ENCODE peak calls at places on chromosomes 2 and 18, in ten cellular contexts. S, V, L, E, C, F, P, R, U and Q are unnamed samples.

GRCh38 chr2:113768770-113769169 is 12.3 kb upstream of the SLC35F5 start:
- DNase-seq in C (no peak), S (no peak), V (no peak), P (no peak), U (no peak), E (no peak), F (peak), R (no peak), L (no peak), Q (peak)

GRCh38 chr18:80247403-80247916 is at the start of gene PARD6G:
- DNase-seq in U (no peak), V (peak), L (peak), R (peak), E (peak), S (no peak), F (peak), P (peak), C (peak), Q (peak)

GRCh38 chr2:74915743-74916142 is 42.7 kb upstream of the POLE4 start:
- DNase-seq in C (no peak), V (no peak), F (peak), P (no peak), R (no peak), L (no peak), U (no peak), E (no peak), S (no peak), Q (peak)

GRCh38 chr2:159084395-159085370 is 116.2 kb downstream of the TANC1 start:
- DNase-seq in L (no peak), E (no peak), F (peak), P (no peak), C (no peak), U (no peak), V (no peak), R (no peak), S (no peak), Q (peak)

GRCh38 chr2:136116813-136117390 is 1.0 kb downstream of the CXCR4 start:
- DNase-seq in C (peak), V (no peak), P (peak), E (peak), U (no peak), F (no peak), S (no peak), R (peak), L (no peak), Q (no peak)

GRCh38 chr2:11203480-11203879 is 48.2 kb downstream of the SLC66A3 start:
- DNase-seq in V (no peak), E (no peak), R (no peak), S (peak), L (peak), P (no peak), U (peak), C (no peak), F (peak), Q (peak)

GRCh38 chr18:46268662-46269061 is 164.5 kb downstream of the HAUS1 start:
- DNase-seq in R (no peak), S (no peak), V (no peak), L (no peak), F (no peak), P (no peak), E (no peak), U (no peak), C (no peak), Q (no peak)

GRCh38 chr2:16972276-16972675 is 306.6 kb upstream of the CYRIA start:
- DNase-seq in C (no peak), L (no peak), V (no peak), U (no peak), F (peak), S (peak), E (no peak), R (no peak), P (no peak), Q (no peak)

GRCh38 chr2:149100739-149101699 is 62.5 kb downstream of the LYPD6B start:
- DNase-seq in S (no peak), P (no peak), V (no peak), R (no peak), E (no peak), U (no peak), F (no peak), L (no peak), C (no peak), Q (peak)

GRCh38 chr2:149715894-149716293 is 128.3 kb upstream of the MMADHC start:
- DNase-seq in S (no peak), R (no peak), V (no peak), P (no peak), U (no peak), C (no peak), L (no peak), F (no peak), E (no peak), Q (no peak)

GRCh38 chr2:95728878-95729511 is 137.2 kb downstream of the TRIM43 start:
- DNase-seq in S (peak), V (peak), F (peak), P (peak), R (no peak), L (peak), C (no peak), E (peak), U (peak), Q (peak)

GRCh38 chr18:55095579-55095978 is 136.3 kb upstream of the CCDC68 start:
- DNase-seq in U (no peak), L (no peak), R (no peak), S (no peak), F (no peak), C (no peak), P (no peak), V (no peak), E (no peak), Q (no peak)

GRCh38 chr2:54492335-54492734 is 36.2 kb downstream of the SPTBN1 start:
- DNase-seq in L (no peak), C (no peak), U (no peak), S (no peak), V (no peak), F (no peak), P (no peak), R (no peak), E (no peak), Q (no peak)

GRCh38 chr2:231764752-231765151 is 16.3 kb downstream of the PDE6D start:
- DNase-seq in C (no peak), R (no peak), S (no peak), F (peak), V (no peak), E (no peak), L (no peak), P (no peak), U (no peak), Q (no peak)

GRCh38 chr2:178530625-178531142 is 50.4 kb downstream of the PLEKHA3 start:
- DNase-seq in R (no peak), U (no peak), P (no peak), S (peak), L (no peak), V (no peak), E (no peak), F (no peak), C (no peak), Q (no peak)

GRCh38 chr18:44564922-44565321 is 115.8 kb upstream of the SETBP1 start:
- DNase-seq in P (peak), E (no peak), C (no peak), S (peak), U (peak), F (peak), R (no peak), V (no peak), L (no peak), Q (peak)

GRCh38 chr2:143451622-143452021 is 322.4 kb downstream of the ARHGAP15 start:
- DNase-seq in V (no peak), S (peak), U (peak), P (no peak), F (peak), E (no peak), L (no peak), R (no peak), C (no peak), Q (peak)

GRCh38 chr2:197433770-197434438 is 924 bp downstream of the SF3B1 start:
- DNase-seq in R (no peak), U (no peak), L (no peak), F (peak), C (no peak), V (no peak), S (peak), P (no peak), E (no peak), Q (peak)

GRCh38 chr2:96913398-96914202 is 43.7 kb upstream of the SEMA4C start:
- DNase-seq in R (no peak), V (no peak), E (no peak), C (peak), P (no peak), U (no peak), L (no peak), S (no peak), F (no peak), Q (no peak)

GRCh38 chr2:89767581-89768435 is 1076.3 kb downstream of the RPIA start:
- DNase-seq in C (peak), P (peak), L (no peak), E (peak), F (no peak), U (no peak), V (no peak), S (no peak), R (peak), Q (no peak)

GRCh38 chr2:52881606-52882005 is 886.0 kb upstream of the CHAC2 start:
- DNase-seq in V (no peak), C (no peak), U (no peak), R (no peak), L (peak), F (peak), P (no peak), S (peak), E (no peak), Q (no peak)

GRCh38 chr18:1779587-1779986 is 791.7 kb downstream of the METTL4 start:
- DNase-seq in E (no peak), P (no peak), L (no peak), S (no peak), V (no peak), C (no peak), U (no peak), F (no peak), R (no peak), Q (no peak)

GRCh38 chr18:75376004-75376403 is 51.5 kb downstream of the SMIM21 start:
- DNase-seq in F (no peak), L (no peak), C (no peak), R (no peak), P (no peak), S (peak), V (no peak), U (no peak), E (no peak), Q (no peak)

GRCh38 chr2:120955427-120955826 is 219.8 kb downstream of the GLI2 start:
- DNase-seq in P (no peak), F (peak), C (no peak), S (no peak), U (no peak), R (no peak), L (no peak), V (no peak), E (no peak), Q (no peak)

DNA sequence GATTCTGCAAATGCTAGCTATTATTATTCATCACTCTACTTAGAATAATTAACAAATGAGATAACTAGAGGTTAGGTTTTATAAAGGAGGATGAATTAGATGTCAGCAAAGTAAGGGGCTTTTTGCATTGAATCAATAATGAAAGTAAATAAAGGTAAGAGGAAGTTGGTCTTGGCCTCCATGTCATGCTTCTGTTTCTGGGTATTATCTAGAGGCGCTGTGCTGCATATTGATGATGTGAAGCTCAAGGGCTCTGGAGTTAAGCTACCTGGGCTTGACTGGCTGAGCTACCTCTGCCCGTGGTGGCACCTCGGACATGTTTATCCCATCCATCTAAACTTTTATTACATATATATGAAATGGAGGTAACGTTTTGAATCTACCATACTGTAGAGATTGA is 350.9 kb downstream of the PARD3B start:
- DNase-seq in U (no peak), S (no peak), F (no peak), R (no peak), L (no peak), V (no peak), C (no peak), E (no peak), P (no peak), Q (no peak)
- H3K4me3 ChIP-seq in U (no peak), S (no peak), F (no peak), R (no peak), L (no peak), V (no peak), C (no peak), E (no peak), P (no peak), Q (no peak)

GRCh38 chr2:217853301-217853881 is 149.4 kb downstream of the TNS1 start:
- DNase-seq in L (no peak), E (no peak), F (peak), P (no peak), V (no peak), U (peak), R (no peak), S (peak), C (no peak), Q (peak)

GRCh38 chr2:217856159-217856558 is 146.6 kb downstream of the TNS1 start:
- DNase-seq in P (no peak), C (no peak), R (no peak), U (no peak), S (no peak), V (no peak), L (no peak), F (no peak), E (no peak), Q (no peak)

GRCh38 chr2:217853961-217854360 is 148.8 kb downstream of the TNS1 start:
- DNase-seq in F (no peak), S (no peak), P (no peak), R (no peak), C (no peak), E (no peak), L (no peak), U (no peak), V (no peak), Q (no peak)

GRCh38 chr2:217852812-217853211 is 150.0 kb downstream of the TNS1 start:
- DNase-seq in P (no peak), R (no peak), S (no peak), E (no peak), C (no peak), V (no peak), F (no peak), U (no peak), L (no peak), Q (no peak)

DNA sequence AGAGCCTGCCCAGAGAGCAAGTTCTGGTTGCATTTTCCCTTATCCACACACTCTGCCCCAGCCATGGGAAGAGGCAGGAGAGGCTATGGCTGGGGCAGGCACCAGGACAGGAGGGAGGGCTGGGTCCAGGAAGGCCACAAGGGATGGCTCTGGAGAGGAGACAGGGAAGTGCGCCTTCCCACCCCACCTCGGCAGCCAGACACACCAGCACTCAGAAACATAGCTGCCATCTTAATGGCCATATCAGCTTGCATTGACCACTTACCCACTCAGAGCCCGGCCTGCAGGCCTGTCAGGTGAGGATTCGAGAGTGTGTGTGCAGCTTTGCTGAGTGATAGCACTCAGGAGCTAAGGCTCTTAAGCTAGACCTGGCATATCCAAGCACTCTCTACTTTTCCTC is 148.1 kb downstream of the TNS1 start:
- DNase-seq in E (no peak), R (no peak), C (no peak), V (no peak), P (no peak), F (no peak), U (no peak), L (no peak), S (no peak), Q (no peak)
- H3K4me3 ChIP-seq in E (no peak), R (no peak), C (no peak), V (no peak), P (no peak), F (no peak), U (no peak), L (no peak), S (no peak), Q (no peak)

GRCh38 chr2:42186945-42187632 is 17.9 kb downstream of the EML4 start:
- DNase-seq in C (no peak), U (no peak), V (no peak), R (no peak), E (no peak), S (no peak), L (no peak), F (no peak), P (no peak), Q (no peak)
- H3K4me3 ChIP-seq in C (no peak), U (no peak), V (no peak), R (no peak), E (no peak), S (no peak), L (no peak), F (no peak), P (no peak), Q (no peak)

DNA sequence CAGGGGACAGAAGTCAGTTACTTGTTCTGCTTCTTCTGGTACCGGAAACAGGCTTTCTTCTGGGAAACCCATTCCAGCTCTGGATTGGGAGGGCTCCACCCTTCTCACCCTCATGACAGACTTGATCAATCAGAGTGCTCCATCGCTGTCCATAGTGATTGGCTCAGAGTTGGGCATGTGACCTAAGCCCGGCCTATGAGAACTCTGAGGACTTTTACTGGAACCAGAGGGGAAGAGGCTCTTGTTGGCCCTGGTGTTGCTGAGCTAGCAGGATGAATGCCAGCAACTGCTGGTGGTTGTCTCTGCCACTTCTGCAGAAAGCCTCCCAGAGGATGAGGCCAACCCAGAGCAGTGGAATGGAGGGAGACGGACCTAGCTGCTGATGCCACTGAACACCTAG is 33.3 kb downstream of the TMEM37 start:
- DNase-seq in C (no peak), P (no peak), L (no peak), V (no peak), U (no peak), S (no peak), R (no peak), E (no peak), F (no peak), Q (no peak)
- H3K4me3 ChIP-seq in C (no peak), P (no peak), L (no peak), V (no peak), U (no peak), S (no peak), R (no peak), E (no peak), F (no peak), Q (no peak)

GRCh38 chr2:241797441-241798080 is 11.4 kb upstream of the NEU4 start:
- DNase-seq in E (peak), S (no peak), L (no peak), R (no peak), F (no peak), V (no peak), C (peak), U (no peak), P (no peak), Q (no peak)
- H3K4me3 ChIP-seq in E (no peak), S (no peak), L (no peak), R (no peak), F (no peak), V (no peak), C (no peak), U (no peak), P (no peak), Q (no peak)

GRCh38 chr2:131033786-131034121 is 59.5 kb downstream of the FAM168B start:
- DNase-seq in V (no peak), F (no peak), U (no peak), P (no peak), S (no peak), R (no peak), L (no peak), E (no peak), C (no peak), Q (no peak)

GRCh38 chr2:131036269-131036668 is 57.0 kb downstream of the FAM168B start:
- DNase-seq in C (no peak), P (no peak), S (no peak), U (no peak), V (no peak), F (no peak), E (no peak), R (no peak), L (no peak), Q (no peak)

GRCh38 chr2:131035112-131035825 is 58.0 kb downstream of the FAM168B start:
- DNase-seq in S (no peak), U (no peak), V (no peak), F (no peak), P (peak), E (peak), L (no peak), C (no peak), R (no peak), Q (no peak)

GRCh38 chr2:131035826-131036231 is 57.4 kb downstream of the FAM168B start:
- DNase-seq in S (no peak), F (no peak), C (no peak), V (peak), E (peak), R (no peak), L (no peak), P (no peak), U (no peak), Q (no peak)

GRCh38 chr2:131034122-131035051 is 58.9 kb downstream of the FAM168B start:
- DNase-seq in C (no peak), S (peak), L (no peak), U (no peak), P (peak), R (no peak), F (peak), E (peak), V (peak), Q (no peak)
- H3K4me3 ChIP-seq in C (no peak), S (peak), L (no peak), U (peak), P (peak), R (peak), F (no peak), E (peak), V (peak), Q (peak)

GRCh38 chr18:8792688-8793316 is 87.4 kb downstream of the MTCL1 start:
- DNase-seq in E (no peak), R (no peak), F (no peak), P (no peak), L (no peak), S (no peak), C (no peak), U (no peak), V (no peak), Q (no peak)

GRCh38 chr18:8795586-8795985 is 90.2 kb downstream of the MTCL1 start:
- DNase-seq in F (no peak), U (no peak), V (no peak), R (no peak), L (no peak), P (peak), C (no peak), S (no peak), E (no peak), Q (no peak)

GRCh38 chr18:8791171-8791651 is 85.9 kb downstream of the MTCL1 start:
- DNase-seq in E (peak), S (peak), L (no peak), F (no peak), U (no peak), R (no peak), C (no peak), P (no peak), V (no peak), Q (no peak)

GRCh38 chr18:8794133-8794986 is 89.0 kb downstream of the MTCL1 start:
- DNase-seq in U (peak), C (no peak), V (no peak), P (no peak), L (peak), E (peak), R (no peak), F (peak), S (peak), Q (peak)

DNA sequence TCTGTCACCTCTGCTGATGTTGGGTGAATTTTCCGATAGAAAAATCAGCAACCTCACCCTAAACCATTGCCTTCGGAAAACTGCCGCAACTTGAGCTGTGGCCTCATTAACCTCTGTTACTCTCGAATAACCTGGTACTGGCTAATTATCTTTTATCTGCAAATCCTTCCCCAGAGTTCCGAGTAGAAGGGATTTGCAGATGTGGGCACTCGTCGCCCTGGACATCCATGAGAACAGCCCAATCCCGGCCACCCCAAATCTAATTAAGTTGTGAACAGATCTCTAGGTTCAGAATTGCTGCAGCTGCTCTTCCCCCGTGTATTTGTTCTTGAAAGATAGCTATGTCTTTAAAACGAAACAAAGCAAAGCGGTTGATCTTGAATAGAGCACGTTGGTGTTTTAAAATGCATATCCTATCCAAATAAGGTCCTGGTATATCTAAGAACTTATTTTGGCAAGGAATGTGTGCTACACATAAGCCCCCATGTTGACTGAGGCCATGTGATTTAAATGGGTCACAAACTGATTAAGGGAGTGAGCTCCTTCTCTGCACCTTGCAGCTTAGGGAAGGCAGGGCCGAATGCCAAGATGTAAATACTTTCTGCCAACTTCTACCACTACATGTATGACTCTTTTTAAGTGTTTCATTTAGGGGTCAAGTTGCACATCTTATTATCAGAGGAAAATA is 88.2 kb downstream of the MTCL1 start:
- DNase-seq in P (no peak), E (peak), V (no peak), S (no peak), U (no peak), L (no peak), F (peak), R (no peak), C (no peak), Q (no peak)
- H3K4me3 ChIP-seq in P (no peak), E (no peak), V (no peak), S (no peak), U (no peak), L (no peak), F (no peak), R (no peak), C (no peak), Q (no peak)

GRCh38 chr2:43391877-43392214 is 165.4 kb upstream of the ZFP36L2 start:
- DNase-seq in E (no peak), C (no peak), P (no peak), R (no peak), L (no peak), U (no peak), S (no peak), V (no peak), F (peak), Q (peak)
- H3K4me3 ChIP-seq in E (no peak), C (no peak), P (no peak), R (no peak), L (no peak), U (no peak), S (no peak), V (no peak), F (no peak), Q (no peak)

GRCh38 chr2:172735646-172736418 is at the start of gene RAPGEF4:
- DNase-seq in P (peak), C (no peak), L (no peak), U (no peak), V (no peak), F (peak), R (no peak), S (no peak), E (peak), Q (no peak)
- H3K4me3 ChIP-seq in P (peak), C (no peak), L (no peak), U (peak), V (peak), F (peak), R (peak), S (peak), E (peak), Q (peak)